ENCODE peak calls at places on chromosomes 6 and 20, in five cellular contexts. C, W, Q, R and V are unnamed samples.

GRCh38 chr6:90537027-90537426 is 49.8 kb downstream of the MAP3K7 start:
- DNase-seq in C (no peak), W (no peak), Q (no peak), R (peak; percentile 33), V (no peak)

GRCh38 chr20:24502661-24503060 is 33.2 kb downstream of the SYNDIG1 start:
- DNase-seq in C (no peak), W (no peak), Q (no peak), R (no peak), V (no peak)

GRCh38 chr20:1874534-1875168 is 20.6 kb upstream of the SIRPA start:
- DNase-seq in C (no peak), W (no peak), Q (no peak), R (no peak), V (no peak)

GRCh38 chr6:35305117-35305516 is 7.5 kb downstream of the DEF6 start:
- DNase-seq in C (no peak), W (no peak), Q (no peak), R (no peak), V (no peak)

GRCh38 chr6:96624957-96625356 is 62.0 kb downstream of the FHL5 start:
- DNase-seq in C (no peak), W (no peak), Q (no peak), R (no peak), V (no peak)

GRCh38 chr6:53369876-53370515 is 21.2 kb upstream of the ELOVL5 start:
- DNase-seq in C (no peak), W (no peak), Q (no peak), R (no peak), V (no peak)

GRCh38 chr20:17295151-17295726 is 68.4 kb downstream of the PCSK2 start:
- DNase-seq in C (no peak), W (no peak), Q (no peak), R (no peak), V (no peak)

GRCh38 chr20:62716198-62716940 is 7.7 kb downstream of the NTSR1 start:
- DNase-seq in C (no peak), W (peak; percentile 71), Q (no peak), R (no peak), V (no peak)

GRCh38 chr20:48398506-48399449 is 429.0 kb downstream of the PREX1 start:
- DNase-seq in C (no peak), W (no peak), Q (no peak), R (no peak), V (no peak)